ENCODE peak calls at places on chromosomes 16 and 17, in five cellular contexts. One of them, this sample, is unnamed.
A peak's percentile ranks its signal among the peaks of the same experiment; 100 is the strongest.

GRCh38 chr17:21300601-21301571 is 16.4 kb downstream of the MAP2K3 start:
- DNase-seq in astrocyte of the hippocampus: no peak
- DNase-seq in AG04450: no peak
- DNase-seq in T47D: no peak
- DNase-seq in stimulated activated CD8-positive, alpha-beta memory T cell treated with anti-CD3 and anti-CD28 coated beads, Interleukin-4, amount 100 ng/mL, for 1 hour: no peak
- DNase-seq in this sample: no peak

GRCh38 chr16:84637709-84638108 is 10.6 kb upstream of the KLHL36 start:
- DNase-seq in astrocyte of the hippocampus: no peak
- DNase-seq in AG04450: no peak
- DNase-seq in T47D: no peak
- DNase-seq in stimulated activated CD8-positive, alpha-beta memory T cell treated with anti-CD3 and anti-CD28 coated beads, Interleukin-4, amount 100 ng/mL, for 1 hour: no peak
- DNase-seq in this sample: no peak

GRCh38 chr16:31099860-31100638 is 5.5 kb upstream of the VKORC1 start:
- DNase-seq in AG04450: no peak
- DNase-seq in T47D: no peak
- DNase-seq in astrocyte of the hippocampus: no peak
- DNase-seq in stimulated activated CD8-positive, alpha-beta memory T cell treated with anti-CD3 and anti-CD28 coated beads, Interleukin-4, amount 100 ng/mL, for 1 hour: no peak
- DNase-seq in this sample: no peak

GRCh38 chr17:33091271-33091670 is 99.6 kb downstream of the SPACA3 start:
- DNase-seq in T47D: no peak
- DNase-seq in stimulated activated CD8-positive, alpha-beta memory T cell treated with anti-CD3 and anti-CD28 coated beads, Interleukin-4, amount 100 ng/mL, for 1 hour: no peak
- DNase-seq in astrocyte of the hippocampus: peak; percentile 2
- DNase-seq in AG04450: no peak
- DNase-seq in this sample: no peak

GRCh38 chr16:13419589-13419988 is 500.4 kb upstream of the ERCC4 start:
- DNase-seq in astrocyte of the hippocampus: no peak
- DNase-seq in stimulated activated CD8-positive, alpha-beta memory T cell treated with anti-CD3 and anti-CD28 coated beads, Interleukin-4, amount 100 ng/mL, for 1 hour: no peak
- DNase-seq in AG04450: no peak
- DNase-seq in T47D: no peak
- DNase-seq in this sample: no peak

GRCh38 chr16:30741461-30741914 is 6.7 kb upstream of the PHKG2 start:
- DNase-seq in AG04450: peak; percentile 70
- DNase-seq in astrocyte of the hippocampus: peak; percentile 95
- DNase-seq in T47D: peak; percentile 82
- DNase-seq in stimulated activated CD8-positive, alpha-beta memory T cell treated with anti-CD3 and anti-CD28 coated beads, Interleukin-4, amount 100 ng/mL, for 1 hour: no peak
- DNase-seq in this sample: peak; percentile 95

GRCh38 chr17:28055546-28056275 is 13.2 kb downstream of the NLK start:
- DNase-seq in astrocyte of the hippocampus: no peak
- DNase-seq in T47D: no peak
- DNase-seq in stimulated activated CD8-positive, alpha-beta memory T cell treated with anti-CD3 and anti-CD28 coated beads, Interleukin-4, amount 100 ng/mL, for 1 hour: no peak
- DNase-seq in AG04450: no peak
- DNase-seq in this sample: no peak

GRCh38 chr16:69711115-69711740 is 15.1 kb downstream of the NQO1 start:
- DNase-seq in stimulated activated CD8-positive, alpha-beta memory T cell treated with anti-CD3 and anti-CD28 coated beads, Interleukin-4, amount 100 ng/mL, for 1 hour: no peak
- DNase-seq in astrocyte of the hippocampus: peak; percentile 54
- DNase-seq in T47D: no peak
- DNase-seq in AG04450: peak; percentile 56
- DNase-seq in this sample: peak; percentile 44

GRCh38 chr17:68382582-68383085 is 74.7 kb downstream of the WIPI1 start:
- DNase-seq in T47D: no peak
- DNase-seq in AG04450: no peak
- DNase-seq in astrocyte of the hippocampus: no peak
- DNase-seq in stimulated activated CD8-positive, alpha-beta memory T cell treated with anti-CD3 and anti-CD28 coated beads, Interleukin-4, amount 100 ng/mL, for 1 hour: no peak
- DNase-seq in this sample: no peak

GRCh38 chr17:82876149-82876548 is 36.3 kb upstream of the ZNF750 start:
- DNase-seq in astrocyte of the hippocampus: no peak
- DNase-seq in stimulated activated CD8-positive, alpha-beta memory T cell treated with anti-CD3 and anti-CD28 coated beads, Interleukin-4, amount 100 ng/mL, for 1 hour: no peak
- DNase-seq in T47D: no peak
- DNase-seq in AG04450: no peak
- DNase-seq in this sample: no peak

GRCh38 chr16:56916571-56917403 is 15.2 kb upstream of the HERPUD1 start:
- DNase-seq in T47D: no peak
- DNase-seq in astrocyte of the hippocampus: no peak
- DNase-seq in AG04450: no peak
- DNase-seq in stimulated activated CD8-positive, alpha-beta memory T cell treated with anti-CD3 and anti-CD28 coated beads, Interleukin-4, amount 100 ng/mL, for 1 hour: no peak
- DNase-seq in this sample: no peak

GRCh38 chr16:87608400-87608985 is 6.2 kb downstream of the JPH3 start:
- DNase-seq in stimulated activated CD8-positive, alpha-beta memory T cell treated with anti-CD3 and anti-CD28 coated beads, Interleukin-4, amount 100 ng/mL, for 1 hour: no peak
- DNase-seq in T47D: peak; percentile 99
- DNase-seq in astrocyte of the hippocampus: peak; percentile 84
- DNase-seq in AG04450: peak; percentile 13
- DNase-seq in this sample: no peak

GRCh38 chr17:68460715-68461114 is 3.4 kb upstream of the WIPI1 start:
- DNase-seq in AG04450: no peak
- DNase-seq in stimulated activated CD8-positive, alpha-beta memory T cell treated with anti-CD3 and anti-CD28 coated beads, Interleukin-4, amount 100 ng/mL, for 1 hour: no peak
- DNase-seq in T47D: no peak
- DNase-seq in astrocyte of the hippocampus: no peak
- DNase-seq in this sample: no peak

GRCh38 chr17:17700251-17700969 is 19.2 kb downstream of the RAI1 start:
- DNase-seq in stimulated activated CD8-positive, alpha-beta memory T cell treated with anti-CD3 and anti-CD28 coated beads, Interleukin-4, amount 100 ng/mL, for 1 hour: no peak
- DNase-seq in AG04450: no peak
- DNase-seq in astrocyte of the hippocampus: no peak
- DNase-seq in T47D: no peak
- DNase-seq in this sample: no peak

GRCh38 chr16:58634265-58634802 is 4.7 kb upstream of the CNOT1 start:
- DNase-seq in T47D: no peak
- DNase-seq in astrocyte of the hippocampus: no peak
- DNase-seq in AG04450: no peak
- DNase-seq in stimulated activated CD8-positive, alpha-beta memory T cell treated with anti-CD3 and anti-CD28 coated beads, Interleukin-4, amount 100 ng/mL, for 1 hour: no peak
- DNase-seq in this sample: no peak

GRCh38 chr16:3149630-3150345 is 15.0 kb downstream of the ZNF213 start:
- DNase-seq in astrocyte of the hippocampus: peak; percentile 84
- DNase-seq in stimulated activated CD8-positive, alpha-beta memory T cell treated with anti-CD3 and anti-CD28 coated beads, Interleukin-4, amount 100 ng/mL, for 1 hour: no peak
- DNase-seq in AG04450: no peak
- DNase-seq in T47D: peak; percentile 38
- DNase-seq in this sample: no peak

GRCh38 chr16:78593352-78593751 is 493.9 kb downstream of the WWOX start:
- DNase-seq in stimulated activated CD8-positive, alpha-beta memory T cell treated with anti-CD3 and anti-CD28 coated beads, Interleukin-4, amount 100 ng/mL, for 1 hour: no peak
- DNase-seq in astrocyte of the hippocampus: no peak
- DNase-seq in T47D: no peak
- DNase-seq in AG04450: no peak
- DNase-seq in this sample: no peak

GRCh38 chr17:19470529-19471261 is 59.7 kb downstream of the RNF112 start:
- DNase-seq in stimulated activated CD8-positive, alpha-beta memory T cell treated with anti-CD3 and anti-CD28 coated beads, Interleukin-4, amount 100 ng/mL, for 1 hour: no peak
- DNase-seq in T47D: no peak
- DNase-seq in AG04450: peak; percentile 36
- DNase-seq in astrocyte of the hippocampus: no peak
- DNase-seq in this sample: no peak